ENCODE peak calls at places on chromosome 13, in eight cellular contexts. N is glutamatergic neuron; S is CD4-positive, CD25-positive, alpha-beta regulatory T cell; I is anterior cingulate cortex; C is prostate gland; V is tibial artery; W is stimulated activated CD8-positive, alpha-beta memory T cell treated with anti-CD3 and anti-CD28 coated beads, Interleukin-7, amount 100 ng/mL, for 24 hours; B is iPS-NIHi11. Q is an unnamed sample.
A peak's percentile ranks its signal among the peaks of the same experiment; 100 is the strongest.

GRCh38 chr13:34750078-34750703 is 191.9 kb upstream of the NBEA start:
- DNase-seq in N (peak; percentile 27), S (no peak), I (peak; percentile 34), C (no peak), V (no peak), W (no peak), B (peak; percentile 51), Q (peak; percentile 50)

GRCh38 chr13:73341748-73342147 is 282.9 kb downstream of the KLF5 start:
- DNase-seq in N (no peak), S (no peak), I (no peak), C (no peak), V (no peak), W (no peak), B (peak; percentile 28), Q (no peak)

GRCh38 chr13:112117258-112117954 is 50.5 kb downstream of the SOX1 start:
- DNase-seq in N (no peak), S (no peak), I (no peak), C (no peak), V (peak; percentile 63), W (no peak), B (no peak), Q (peak; percentile 42)

GRCh38 chr13:79385694-79386093 is 20.4 kb downstream of the RBM26 start:
- DNase-seq in N (no peak), S (no peak), I (no peak), C (no peak), V (no peak), W (no peak), B (no peak), Q (no peak)

GRCh38 chr13:27379694-27380596 is 44.5 kb upstream of the GTF3A start:
- DNase-seq in N (peak; percentile 86), S (peak; percentile 38), I (no peak), C (peak; percentile 26), V (peak; percentile 66), W (peak; percentile 20), B (peak; percentile 74), Q (peak; percentile 86)

GRCh38 chr13:47135800-47136658 is 239.2 kb upstream of the HTR2A start:
- DNase-seq in N (no peak), S (no peak), I (no peak), C (no peak), V (no peak), W (no peak), B (no peak), Q (no peak)

GRCh38 chr13:58455094-58455493 is 823.5 kb downstream of the PCDH17 start:
- DNase-seq in N (no peak), S (no peak), I (no peak), C (no peak), V (no peak), W (no peak), B (no peak), Q (no peak)

GRCh38 chr13:30957258-30957943 is 24.9 kb downstream of the TEX26 start:
- DNase-seq in N (no peak), S (no peak), I (no peak), C (no peak), V (no peak), W (no peak), B (no peak), Q (no peak)

GRCh38 chr13:74795526-74795925 is 661.3 kb upstream of the KLF12 start:
- DNase-seq in N (no peak), S (no peak), I (no peak), C (no peak), V (no peak), W (no peak), B (no peak), Q (no peak)

GRCh38 chr13:24693862-24694471 is 13.8 kb downstream of the ATP12A start:
- DNase-seq in N (peak; percentile 52), S (peak; percentile 35), I (no peak), C (peak; percentile 53), V (peak; percentile 44), W (no peak), B (peak; percentile 89), Q (peak; percentile 67)